ENCODE peak calls at places on chromosomes 16 and 17, in eight cellular contexts. V is frontal cortex; R is substantia nigra; Z is activated CD4-positive, alpha-beta T cell treated with anti-CD3 and anti-CD28 coated beads, Interleukin-2, amount 50 U/mL, for 4 hours; A is mesenchymal stem cell; F is T-helper 1 cell; E is astrocyte of the spinal cord; W is DMS153. Q is an unnamed sample.

GRCh38 chr16:11319529-11320146 is 25.6 kb upstream of the RMI2 start:
- DNase-seq in V (no peak), R (no peak), Z (no peak), A (no peak), F (no peak), E (no peak), W (no peak), Q (no peak)

GRCh38 chr17:5788266-5788900 is 204.1 kb upstream of the NLRP1 start:
- DNase-seq in V (no peak), R (no peak), Z (no peak), A (peak), F (no peak), E (peak), W (no peak), Q (no peak)

GRCh38 chr16:31064882-31065461 is 9.1 kb downstream of the ZNF668 start:
- DNase-seq in V (no peak), R (no peak), Z (no peak), A (peak), F (no peak), E (peak), W (no peak), Q (no peak)

GRCh38 chr17:8222380-8222629 is 11.9 kb upstream of the AURKB start:
- DNase-seq in V (no peak), R (no peak), Z (no peak), A (no peak), F (no peak), E (no peak), W (no peak), Q (no peak)

GRCh38 chr17:79982986-79983385 is 52.7 kb downstream of the TBC1D16 start:
- DNase-seq in V (no peak), R (no peak), Z (no peak), A (no peak), F (no peak), E (no peak), W (no peak), Q (peak)

GRCh38 chr17:29844339-29845048 is 85.5 kb downstream of the SSH2 start:
- DNase-seq in V (no peak), R (no peak), Z (no peak), A (peak), F (no peak), E (peak), W (no peak), Q (no peak)

GRCh38 chr16:54178491-54178976 is 108.1 kb downstream of the IRX3 start:
- DNase-seq in V (no peak), R (no peak), Z (no peak), A (no peak), F (no peak), E (no peak), W (peak), Q (no peak)

GRCh38 chr16:54936979-54937672 is 6.5 kb downstream of the IRX5 start:
- DNase-seq in V (peak), R (peak), Z (no peak), A (peak), F (no peak), E (peak), W (no peak), Q (peak)

GRCh38 chr16:14211856-14212543 is 140.9 kb downstream of the MRTFB start:
- DNase-seq in V (no peak), R (no peak), Z (no peak), A (no peak), F (no peak), E (no peak), W (no peak), Q (no peak)

GRCh38 chr16:79598341-79599181 is 2.0 kb downstream of the MAF start:
- DNase-seq in V (no peak), R (peak), Z (peak), A (peak), F (peak), E (peak), W (peak), Q (peak)

GRCh38 chr17:48131216-48131824 is 23.8 kb downstream of the SNX11 start:
- DNase-seq in V (peak), R (peak), Z (peak), A (peak), F (no peak), E (peak), W (peak), Q (no peak)

GRCh38 chr16:88653606-88654362 is 2.9 kb upstream of the CYBA start:
- DNase-seq in V (no peak), R (no peak), Z (no peak), A (no peak), F (no peak), E (no peak), W (no peak), Q (peak)

GRCh38 chr16:3642397-3643094 is 11.9 kb upstream of the DNASE1 start:
- DNase-seq in V (peak), R (peak), Z (no peak), A (peak), F (no peak), E (peak), W (peak), Q (no peak)

GRCh38 chr16:1909661-1910231 is 8.5 kb downstream of the HS3ST6 start:
- DNase-seq in V (no peak), R (no peak), Z (no peak), A (no peak), F (no peak), E (no peak), W (peak), Q (no peak)

GRCh38 chr16:15996432-15997109 is 47.2 kb downstream of the ABCC1 start:
- DNase-seq in V (no peak), R (no peak), Z (no peak), A (peak), F (no peak), E (peak), W (no peak), Q (no peak)

GRCh38 chr16:30567991-30568638 is 3.4 kb downstream of the ZNF688 start:
- DNase-seq in V (no peak), R (no peak), Z (peak), A (peak), F (no peak), E (peak), W (peak), Q (no peak)

GRCh38 chr17:32929288-32929574 is 1.3 kb downstream of the TMEM98 start:
- DNase-seq in V (no peak), R (no peak), Z (no peak), A (peak), F (no peak), E (no peak), W (no peak), Q (no peak)

GRCh38 chr17:67442787-67443624 is 65.9 kb downstream of the PITPNC1 start:
- DNase-seq in V (no peak), R (no peak), Z (no peak), A (peak), F (no peak), E (no peak), W (no peak), Q (no peak)

GRCh38 chr17:10172241-10172741 is 26.1 kb downstream of the GAS7 start:
- DNase-seq in V (no peak), R (no peak), Z (no peak), A (peak), F (no peak), E (no peak), W (no peak), Q (no peak)

GRCh38 chr16:74720579-74720978 is 19.9 kb upstream of the MLKL start:
- DNase-seq in V (no peak), R (no peak), Z (no peak), A (no peak), F (no peak), E (no peak), W (no peak), Q (no peak)

GRCh38 chr17:8147141-8147804 is 4.9 kb downstream of the PER1 start:
- DNase-seq in V (no peak), R (no peak), Z (no peak), A (no peak), F (no peak), E (no peak), W (no peak), Q (no peak)

GRCh38 chr17:56756536-56756935 is 77.2 kb downstream of the C17orf67 start:
- DNase-seq in V (no peak), R (no peak), Z (no peak), A (peak), F (no peak), E (peak), W (no peak), Q (no peak)

GRCh38 chr17:82826211-82826610 is 13.6 kb downstream of the ZNF750 start:
- DNase-seq in V (no peak), R (no peak), Z (no peak), A (no peak), F (no peak), E (no peak), W (no peak), Q (no peak)

GRCh38 chr17:34261568-34261967 is 6.5 kb downstream of the CCL2 start:
- DNase-seq in V (no peak), R (no peak), Z (no peak), A (no peak), F (no peak), E (no peak), W (no peak), Q (no peak)

GRCh38 chr16:71723537-71724319 is 773 bp downstream of the PHLPP2 start:
- DNase-seq in V (peak), R (peak), Z (peak), A (peak), F (peak), E (peak), W (peak), Q (peak)

GRCh38 chr17:59785091-59785799 is 77.8 kb downstream of the VMP1 start:
- DNase-seq in V (no peak), R (no peak), Z (no peak), A (no peak), F (no peak), E (peak), W (no peak), Q (no peak)

GRCh38 chr17:17236295-17237025 is 508 bp downstream of the FLCN start:
- DNase-seq in V (no peak), R (no peak), Z (peak), A (peak), F (no peak), E (peak), W (no peak), Q (no peak)

GRCh38 chr17:63552211-63552610 is 1.9 kb downstream of the DCAF7 start:
- DNase-seq in V (no peak), R (no peak), Z (no peak), A (peak), F (no peak), E (no peak), W (no peak), Q (no peak)

GRCh38 chr17:6454495-6455320 is 10.5 kb downstream of the PIMREG start:
- DNase-seq in V (no peak), R (no peak), Z (no peak), A (no peak), F (no peak), E (no peak), W (no peak), Q (no peak)

GRCh38 chr17:43673516-43674323 is 12.0 kb upstream of the MEOX1 start:
- DNase-seq in V (peak), R (peak), Z (peak), A (peak), F (peak), E (peak), W (peak), Q (peak)

GRCh38 chr17:74493381-74493833 is 27.0 kb downstream of the CD300A start:
- DNase-seq in V (peak), R (peak), Z (peak), A (peak), F (peak), E (peak), W (peak), Q (peak)

GRCh38 chr17:2955931-2956582 is 107.3 kb downstream of the OR1D5 start:
- DNase-seq in V (no peak), R (no peak), Z (no peak), A (no peak), F (no peak), E (no peak), W (no peak), Q (no peak)

GRCh38 chr17:29140051-29140582 is 40.1 kb downstream of the MYO18A start:
- DNase-seq in V (no peak), R (peak), Z (peak), A (peak), F (peak), E (peak), W (peak), Q (peak)

GRCh38 chr17:74853669-74854068 is 6.0 kb downstream of the GRIN2C start:
- DNase-seq in V (no peak), R (peak), Z (no peak), A (no peak), F (no peak), E (no peak), W (no peak), Q (no peak)

GRCh38 chr16:82695806-82696205 is 69.0 kb downstream of the CDH13 start:
- DNase-seq in V (no peak), R (no peak), Z (no peak), A (peak), F (no peak), E (no peak), W (no peak), Q (no peak)